ENCODE peak calls at places on chromosomes 5 and 9, in four cellular contexts. Z is cardiac muscle cell, E is IMR-90, O is psoas muscle. M is an unnamed sample.

GRCh38 chr9:97557606-97558095 is 56.2 kb downstream of the TMOD1 start:
- DNase-seq in E (no peak), Z (no peak), O (peak; percentile 87), M (no peak)

GRCh38 chr5:119212666-119213065 is 141.8 kb downstream of the DMXL1 start:
- DNase-seq in E (no peak), O (no peak), Z (no peak), M (no peak)

GRCh38 chr9:132798817-132799790 is 79.0 kb downstream of the AK8 start:
- DNase-seq in Z (peak; percentile 12), E (no peak), O (no peak), M (peak; percentile 22)

GRCh38 chr5:107085572-107085971 is 585.2 kb downstream of the EFNA5 start:
- DNase-seq in Z (no peak), O (no peak), E (no peak), M (no peak)

GRCh38 chr5:14263700-14264099 is 120.6 kb downstream of the TRIO start:
- DNase-seq in E (no peak), O (no peak), Z (no peak), M (no peak)

GRCh38 chr9:90722116-90722515 is 79.5 kb upstream of the DIRAS2 start:
- DNase-seq in Z (no peak), E (no peak), O (no peak), M (no peak)

GRCh38 chr9:6955251-6955921 is 197.6 kb downstream of the KDM4C start:
- DNase-seq in E (peak; percentile 77), O (no peak), Z (peak; percentile 32), M (peak; percentile 73)

GRCh38 chr5:63535840-63536602 is 426.2 kb downstream of the HTR1A start:
- DNase-seq in O (no peak), Z (no peak), E (no peak), M (no peak)

GRCh38 chr9:93252781-93253530 is 69.0 kb downstream of the WNK2 start:
- DNase-seq in Z (no peak), E (no peak), O (peak; percentile 47), M (no peak)

GRCh38 chr9:135925496-135926133 is 18.3 kb upstream of the CAMSAP1 start:
- DNase-seq in E (peak; percentile 35), O (peak; percentile 30), Z (no peak), M (no peak)

GRCh38 chr5:139369181-139369580 is 13.9 kb downstream of the SLC23A1 start:
- DNase-seq in O (no peak), E (peak; percentile 92), Z (no peak), M (no peak)

GRCh38 chr9:126674365-126675146 is 60.8 kb downstream of the LMX1B start:
- DNase-seq in E (no peak), Z (no peak), O (no peak), M (no peak)
- H3K27me3 ChIP-seq in E (peaks cover 79% of the 10 kb centered on the region), Z (peaks cover 96% of the 10 kb centered on the region), O (peaks cover 18% of the 10 kb centered on the region), M (peaks cover 95% of the 10 kb centered on the region)

GRCh38 chr5:79056847-79057246 is 12.6 kb downstream of the DMGDH start:
- DNase-seq in O (no peak), E (no peak), Z (no peak), M (no peak)

GRCh38 chr5:79059674-79060073 is 9.8 kb downstream of the DMGDH start:
- DNase-seq in E (no peak), Z (no peak), O (no peak), M (no peak)

GRCh38 chr5:79050513-79050912 is 19.0 kb downstream of the DMGDH start:
- DNase-seq in O (no peak), Z (no peak), E (no peak), M (no peak)

GRCh38 chr5:79055017-79055416 is 14.5 kb downstream of the DMGDH start:
- DNase-seq in Z (no peak), O (no peak), E (no peak), M (no peak)
- H3K4me3 ChIP-seq in Z (no peak overlapping the region), O (no peak overlapping the region), E (no peak overlapping the region), M (no peak overlapping the region)

GRCh38 chr5:120450910-120451309 is 13.2 kb upstream of the PRR16 start:
- DNase-seq in E (no peak), O (peak; percentile 46), Z (no peak), M (no peak)
- H3K4me1 ChIP-seq in E (peaks cover 5% of the 10 kb centered on the region), O (peaks cover 28% of the 10 kb centered on the region), Z (peaks cover 3% of the 10 kb centered on the region), M (no peaks in the 10 kb centered on the region)

DNA sequence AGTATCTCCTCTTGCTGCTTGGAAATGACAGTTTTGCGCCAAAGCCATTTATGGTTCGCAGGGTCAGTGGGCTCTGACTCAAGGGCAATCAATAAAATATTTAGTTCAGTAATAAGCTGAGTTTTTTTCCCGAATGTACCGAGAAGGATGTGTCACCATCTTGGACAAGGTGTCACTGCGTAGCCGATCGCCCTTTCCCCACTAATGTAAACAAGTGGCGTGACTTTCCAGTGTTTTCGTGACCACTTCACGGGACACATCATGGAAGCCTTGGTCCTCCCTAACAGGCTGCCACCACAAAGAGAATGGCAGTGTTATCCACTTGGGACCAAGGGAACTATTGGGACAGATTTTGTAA is 16.4 kb downstream of the ISL1 start:
- DNase-seq in E (no peak), O (no peak), Z (peak; percentile 6), M (no peak)
- H3K27me3 ChIP-seq in E (peaks cover 10% of the 10 kb centered on the region), O (peaks cover 8% of the 10 kb centered on the region), Z (peaks cover 25% of the 10 kb centered on the region), M (no peaks in the 10 kb centered on the region)

GRCh38 chr9:124282442-124283231 is 24.9 kb downstream of the NEK6 start:
- DNase-seq in E (peak; percentile 79), O (peak; percentile 62), Z (no peak), M (peak; percentile 54)

GRCh38 chr9:124278054-124278540 is 20.3 kb downstream of the NEK6 start:
- DNase-seq in E (no peak), Z (no peak), O (no peak), M (no peak)

GRCh38 chr9:124281934-124282351 is 24.2 kb downstream of the NEK6 start:
- DNase-seq in Z (no peak), E (no peak), O (no peak), M (no peak)

GRCh38 chr9:124279531-124280175 is 21.9 kb downstream of the NEK6 start:
- DNase-seq in O (no peak), Z (no peak), E (no peak), M (no peak)

DNA sequence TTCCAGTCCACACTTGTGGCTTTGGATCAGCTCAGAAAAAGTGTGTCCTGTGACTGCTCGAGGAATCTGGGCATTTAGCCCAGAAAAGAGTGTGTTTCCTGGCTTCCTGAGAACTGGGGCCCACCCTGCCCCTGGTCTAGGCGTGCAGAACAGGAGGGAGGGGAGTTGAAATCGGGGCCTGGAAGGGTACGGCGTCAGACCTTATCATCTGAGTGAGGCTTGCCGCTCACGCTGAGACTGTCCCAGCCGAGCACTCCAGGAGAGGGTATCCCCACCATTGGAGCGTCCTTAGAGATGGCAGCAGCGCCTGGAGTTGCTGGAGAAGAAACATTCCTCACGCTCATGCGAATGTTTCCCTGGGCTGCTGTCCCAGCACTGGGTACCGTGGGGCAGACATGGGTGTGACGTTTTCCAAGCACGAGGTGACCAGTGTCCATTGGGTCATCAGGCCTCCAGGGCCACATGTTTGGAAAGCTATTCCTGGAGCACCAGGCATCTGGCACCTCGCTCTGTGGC is 22.5 kb downstream of the NEK6 start:
- DNase-seq in O (no peak), E (peak; percentile 91), Z (no peak), M (peak; percentile 77)
- H3K4me3 ChIP-seq in O (no peak overlapping the region), E (no peak overlapping the region), Z (no peak overlapping the region), M (no peak overlapping the region)

DNA sequence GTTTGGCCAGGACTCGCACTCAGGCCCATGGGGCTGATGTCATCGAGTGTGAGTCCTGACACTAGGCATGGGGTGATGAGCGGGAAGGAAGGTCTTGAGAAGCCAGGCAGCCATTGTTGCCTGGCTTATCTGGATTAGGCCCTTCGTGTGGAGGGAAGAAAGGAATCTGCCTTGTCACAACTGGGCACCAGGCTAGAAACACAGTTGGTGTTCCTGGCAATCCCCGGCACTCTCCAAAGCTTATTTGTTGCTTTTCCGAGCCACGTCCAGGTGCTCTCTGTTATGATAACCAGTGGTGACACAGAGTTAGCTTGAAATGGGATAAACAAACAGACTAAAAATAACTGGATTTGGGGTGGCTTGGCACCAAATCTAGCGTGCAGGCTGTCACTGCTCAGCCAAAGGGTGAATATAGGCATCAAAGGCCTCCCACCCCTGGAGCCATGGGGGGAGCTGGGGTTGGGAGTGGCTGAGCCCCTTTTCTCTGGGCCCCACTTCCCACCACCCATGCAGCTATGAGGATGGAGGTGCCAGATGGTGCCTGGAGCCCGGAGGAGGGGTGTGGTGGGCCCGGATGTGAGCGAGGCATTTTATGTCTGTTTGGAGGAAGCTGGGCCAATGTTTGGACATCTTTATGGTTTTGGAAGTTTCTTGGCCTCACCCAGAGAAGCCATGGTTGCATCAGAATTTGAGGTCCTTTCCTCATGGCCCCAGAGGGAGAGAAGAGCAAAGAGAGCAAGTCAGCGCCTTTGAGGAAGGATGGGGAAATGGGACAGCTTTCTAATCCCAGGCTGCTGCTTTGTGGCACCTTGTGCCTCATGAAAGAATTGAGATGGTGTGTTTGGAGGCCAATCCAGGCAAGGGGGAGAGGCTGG is 98.0 kb upstream of the PITX1 start:
- DNase-seq in Z (no peak), E (peak; percentile 13), O (no peak), M (no peak)
- H3K4me1 ChIP-seq in Z (peaks cover 10% of the 10 kb centered on the region), E (peaks cover 29% of the 10 kb centered on the region), O (no peaks in the 10 kb centered on the region), M (no peaks in the 10 kb centered on the region)

GRCh38 chr9:36718612-36719011 is 145.9 kb downstream of the MELK start:
- DNase-seq in Z (no peak), E (no peak), O (no peak), M (no peak)

GRCh38 chr9:36725777-36726356 is 153.2 kb downstream of the MELK start:
- DNase-seq in O (no peak), E (no peak), Z (peak; percentile 67), M (peak; percentile 35)

GRCh38 chr9:36717276-36717675 is 144.6 kb downstream of the MELK start:
- DNase-seq in E (peak; percentile 26), O (no peak), Z (no peak), M (peak; percentile 4)

GRCh38 chr9:36720043-36720442 is 147.3 kb downstream of the MELK start:
- DNase-seq in O (no peak), Z (no peak), E (no peak), M (no peak)

GRCh38 chr9:36721846-36722588 is 149.3 kb downstream of the MELK start:
- DNase-seq in E (no peak), O (no peak), Z (peak; percentile 20), M (peak; percentile 21)
- H3K27me3 ChIP-seq in E (peaks cover 6% of the 10 kb centered on the region), O (no peaks in the 10 kb centered on the region), Z (no peaks in the 10 kb centered on the region), M (no peaks in the 10 kb centered on the region)

GRCh38 chr9:71647094-71647591 is 121.2 kb downstream of the CEMIP2 start:
- DNase-seq in Z (no peak), E (peak; percentile 72), O (peak; percentile 72), M (peak; percentile 94)
- H3K4me3 ChIP-seq in Z (no peak overlapping the region), E (no peak overlapping the region), O (no peak overlapping the region), M (no peak overlapping the region)

GRCh38 chr5:143557061-143557818 is 153.8 kb upstream of the NR3C1 start:
- DNase-seq in E (peak; percentile 94), Z (peak; percentile 38), O (no peak), M (peak; percentile 1)
- H3K4me1 ChIP-seq in E (peaks cover 10% of the 10 kb centered on the region), Z (no peaks in the 10 kb centered on the region), O (peaks cover 18% of the 10 kb centered on the region), M (peaks cover 4% of the 10 kb centered on the region)